ENCODE peak calls at places on chromosomes 13 and 19, in four cellular contexts. D, B, E and A are unnamed samples.

GRCh38 chr13:23466144-23467002 is 32.9 kb upstream of the SACS start:
- DNase-seq in D (peak), B (peak), E (no peak), A (peak)

GRCh38 chr13:34502011-34502410 is 440.1 kb upstream of the NBEA start:
- DNase-seq in D (no peak), B (no peak), E (no peak), A (no peak)

GRCh38 chr19:44345969-44346368 is 10.5 kb downstream of the ZNF112 start:
- DNase-seq in D (no peak), B (no peak), E (no peak), A (no peak)

GRCh38 chr19:37867831-37868230 is 38.6 kb downstream of the WDR87 start:
- DNase-seq in D (no peak), B (peak), E (peak), A (peak)

GRCh38 chr13:67075239-67075638 is 154.9 kb downstream of the PCDH9 start:
- DNase-seq in D (no peak), B (peak), E (no peak), A (no peak)

GRCh38 chr19:16266586-16266942 is 58.1 kb upstream of the KLF2 start:
- DNase-seq in D (no peak), B (no peak), E (no peak), A (no peak)

GRCh38 chr19:42313096-42313839 is at the start of gene TMEM145:
- DNase-seq in D (no peak), B (peak), E (no peak), A (no peak)

GRCh38 chr13:20616059-20616797 is 49.3 kb downstream of the IFT88 start:
- DNase-seq in D (no peak), B (peak), E (no peak), A (peak)

GRCh38 chr19:12884926-12885748 is 1.9 kb downstream of the KLF1 start:
- DNase-seq in D (peak), B (peak), E (peak), A (peak)

GRCh38 chr19:57241181-57241580 is 749 bp downstream of the ZNF805 start:
- DNase-seq in D (no peak), B (peak), E (no peak), A (peak)

GRCh38 chr19:49800771-49801170 is 12.3 kb downstream of the FUZ start:
- DNase-seq in D (no peak), B (no peak), E (no peak), A (no peak)

GRCh38 chr19:49799271-49799797 is 13.8 kb downstream of the FUZ start:
- DNase-seq in D (no peak), B (no peak), E (no peak), A (no peak)

GRCh38 chr19:49798574-49798973 is 14.5 kb downstream of the FUZ start:
- DNase-seq in D (no peak), B (no peak), E (no peak), A (no peak)

GRCh38 chr19:49801401-49801888 is 11.6 kb downstream of the FUZ start:
- DNase-seq in D (no peak), B (no peak), E (no peak), A (no peak)

DNA sequence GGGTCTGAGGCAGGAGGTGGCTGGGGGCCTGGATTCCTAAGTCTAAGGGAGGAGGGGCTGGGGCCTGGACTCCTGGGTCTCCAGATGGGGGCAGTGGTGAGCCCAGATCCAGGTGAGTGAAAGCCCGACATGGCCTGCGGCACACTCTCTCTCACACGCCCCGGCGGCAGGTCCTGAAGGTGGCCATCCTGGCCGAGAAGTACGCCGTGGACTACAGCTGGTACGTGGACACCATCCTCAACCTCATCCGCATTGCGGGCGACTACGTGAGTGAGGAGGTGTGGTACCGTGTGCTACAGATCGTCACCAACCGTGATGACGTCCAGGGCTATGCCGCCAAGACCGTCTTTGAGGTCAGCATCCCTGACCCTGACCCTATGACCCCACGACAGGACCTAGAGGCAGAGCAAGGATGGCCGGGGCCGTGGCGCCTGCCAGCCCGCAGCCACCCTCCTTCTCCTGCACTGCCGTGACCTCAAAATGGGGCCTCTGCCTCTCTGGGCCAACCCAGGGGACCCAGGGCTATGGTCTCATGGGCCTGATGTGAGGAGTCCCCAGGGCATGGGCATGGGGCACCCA is 13.2 kb downstream of the FUZ start:
- DNase-seq in D (no peak), B (no peak), E (no peak), A (no peak)
- TF ChIP-seq CTCF in D (no peak), B (peak), E (no peak), A (peak)

GRCh38 chr19:3370728-3371591 is 4.6 kb downstream of the NFIC start:
- DNase-seq in D (peak), B (no peak), E (no peak), A (no peak)
- H3K4me3 ChIP-seq in D (peak), B (no peak), E (no peak), A (no peak)

DNA sequence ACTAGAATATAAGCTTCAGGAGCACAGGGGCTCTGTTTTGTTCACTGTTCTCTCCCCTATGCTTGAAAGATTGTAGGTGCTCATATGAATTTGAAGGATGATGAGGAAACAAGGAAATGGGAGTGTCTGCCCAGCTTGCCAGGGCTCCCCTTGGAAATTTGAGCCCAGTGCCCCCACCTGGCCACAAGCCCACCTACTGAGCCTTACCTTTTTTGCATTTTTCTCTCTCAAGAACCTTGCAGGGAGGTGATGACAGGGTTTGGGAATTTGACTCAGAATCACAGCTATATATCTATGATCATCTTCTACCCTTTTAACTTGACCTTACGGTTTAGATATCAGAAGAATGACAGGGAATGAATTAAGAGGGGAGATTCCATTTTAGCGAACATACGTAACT is 33.8 kb downstream of the SERP2 start:
- DNase-seq in D (no peak), B (no peak), E (no peak), A (no peak)
- TF ChIP-seq CTCF in D (no peak), B (no peak), E (no peak), A (no peak)

GRCh38 chr19:48514123-48514458 is 2.5 kb upstream of the LMTK3 start:
- DNase-seq in D (no peak), B (no peak), E (no peak), A (no peak)
- H3K4me3 ChIP-seq in D (peak), B (no peak), E (no peak), A (no peak)